ENCODE peak calls at places on chromosomes 12 and 14, in nine cellular contexts. V is Peyer's patch, P is stomach, A is lung, X is B cell, Y is upper lobe of right lung, T is suprapubic skin, N is RWPE1, Z is GM20000. Q is an unnamed sample.

GRCh38 chr14:59190372-59190771 is 1.9 kb downstream of the DAAM1 start:
- DNase-seq in X (no peak), P (no peak), N (no peak), A (no peak), T (no peak), Z (peak), Y (no peak), V (peak), Q (no peak)

GRCh38 chr14:24032727-24033418 is 18.9 kb upstream of the CARMIL3 start:
- DNase-seq in A (peak), V (no peak), Z (no peak), N (peak), P (peak), T (no peak), Y (no peak), X (no peak), Q (peak)

GRCh38 chr12:1093166-1093751 is 102.2 kb downstream of the ERC1 start:
- DNase-seq in Z (peak), V (no peak), T (no peak), X (peak), A (no peak), Y (no peak), N (peak), P (no peak), Q (no peak)

GRCh38 chr12:14810953-14811483 is 3.0 kb downstream of the SMCO3 start:
- DNase-seq in N (peak), P (no peak), Y (no peak), V (no peak), Z (no peak), A (no peak), T (no peak), X (peak), Q (no peak)

GRCh38 chr14:63480599-63480998 is 62.6 kb downstream of the PPP2R5E start:
- DNase-seq in N (no peak), P (no peak), A (no peak), T (no peak), Z (no peak), X (no peak), V (no peak), Y (no peak), Q (no peak)

GRCh38 chr12:45660330-45660729 is 69.2 kb upstream of the ARID2 start:
- DNase-seq in X (no peak), P (peak), T (no peak), N (peak), Y (no peak), A (no peak), V (no peak), Z (no peak), Q (no peak)

GRCh38 chr12:85529896-85530295 is 249.9 kb downstream of the ALX1 start:
- DNase-seq in N (no peak), T (no peak), A (no peak), Y (no peak), V (no peak), Z (no peak), P (no peak), X (no peak), Q (no peak)

GRCh38 chr14:69056389-69056788 is 77.3 kb upstream of the ACTN1 start:
- DNase-seq in T (no peak), N (peak), V (no peak), P (no peak), Y (no peak), X (no peak), Z (no peak), A (no peak), Q (no peak)

GRCh38 chr14:104724407-104724980 is 465 bp downstream of the ADSS1 start:
- DNase-seq in N (no peak), A (peak), Z (no peak), V (no peak), P (peak), X (peak), Y (peak), T (no peak), Q (no peak)

GRCh38 chr12:54222609-54223008 is 33.8 kb upstream of the SMUG1 start:
- DNase-seq in A (no peak), P (no peak), Y (no peak), Z (no peak), T (no peak), X (no peak), N (no peak), V (no peak), Q (peak)

GRCh38 chr14:26255213-26255612 is 342.6 kb downstream of the NOVA1 start:
- DNase-seq in Z (no peak), V (no peak), N (peak), A (no peak), X (no peak), P (no peak), T (no peak), Y (no peak), Q (no peak)

GRCh38 chr12:77751939-77752338 is 78.8 kb upstream of the NAV3 start:
- DNase-seq in P (no peak), V (no peak), Y (no peak), N (no peak), X (no peak), T (no peak), A (no peak), Z (no peak), Q (peak)

GRCh38 chr14:36684946-36685345 is 23.3 kb downstream of the PAX9 start:
- DNase-seq in Z (no peak), X (no peak), A (no peak), V (no peak), P (no peak), Y (no peak), T (no peak), N (no peak), Q (no peak)

GRCh38 chr14:72744416-72745120 is 149.3 kb downstream of the DPF3 start:
- DNase-seq in Z (no peak), P (peak), X (no peak), V (no peak), N (no peak), T (no peak), Y (no peak), A (peak), Q (no peak)

GRCh38 chr12:64181504-64182291 is 40.4 kb downstream of the KICS2 start:
- DNase-seq in X (no peak), N (peak), Y (no peak), A (peak), P (peak), Z (no peak), V (no peak), T (no peak), Q (peak)

GRCh38 chr12:80293347-80293746 is 150.7 kb upstream of the PTPRQ start:
- DNase-seq in T (no peak), Y (no peak), N (no peak), X (no peak), V (no peak), Z (no peak), A (no peak), P (no peak), Q (no peak)

GRCh38 chr12:27081668-27082091 is 698 bp downstream of the C12orf71 start:
- DNase-seq in V (no peak), Z (no peak), Y (no peak), X (no peak), N (peak), P (no peak), A (no peak), T (no peak), Q (no peak)

GRCh38 chr12:132068250-132068649 is 75.9 kb downstream of the DDX51 start:
- DNase-seq in P (no peak), Z (no peak), T (no peak), V (no peak), X (no peak), A (no peak), Y (no peak), N (no peak), Q (no peak)

GRCh38 chr12:56256326-56256960 is 1.7 kb downstream of the ANKRD52 start:
- DNase-seq in A (no peak), Z (no peak), T (no peak), V (no peak), N (no peak), X (no peak), Y (no peak), P (no peak), Q (no peak)
- TF ChIP-seq CTCF in A (no peak), Z (no peak), T (no peak), V (no peak), N (no peak), X (no peak), Y (no peak), P (no peak), Q (no peak)

DNA sequence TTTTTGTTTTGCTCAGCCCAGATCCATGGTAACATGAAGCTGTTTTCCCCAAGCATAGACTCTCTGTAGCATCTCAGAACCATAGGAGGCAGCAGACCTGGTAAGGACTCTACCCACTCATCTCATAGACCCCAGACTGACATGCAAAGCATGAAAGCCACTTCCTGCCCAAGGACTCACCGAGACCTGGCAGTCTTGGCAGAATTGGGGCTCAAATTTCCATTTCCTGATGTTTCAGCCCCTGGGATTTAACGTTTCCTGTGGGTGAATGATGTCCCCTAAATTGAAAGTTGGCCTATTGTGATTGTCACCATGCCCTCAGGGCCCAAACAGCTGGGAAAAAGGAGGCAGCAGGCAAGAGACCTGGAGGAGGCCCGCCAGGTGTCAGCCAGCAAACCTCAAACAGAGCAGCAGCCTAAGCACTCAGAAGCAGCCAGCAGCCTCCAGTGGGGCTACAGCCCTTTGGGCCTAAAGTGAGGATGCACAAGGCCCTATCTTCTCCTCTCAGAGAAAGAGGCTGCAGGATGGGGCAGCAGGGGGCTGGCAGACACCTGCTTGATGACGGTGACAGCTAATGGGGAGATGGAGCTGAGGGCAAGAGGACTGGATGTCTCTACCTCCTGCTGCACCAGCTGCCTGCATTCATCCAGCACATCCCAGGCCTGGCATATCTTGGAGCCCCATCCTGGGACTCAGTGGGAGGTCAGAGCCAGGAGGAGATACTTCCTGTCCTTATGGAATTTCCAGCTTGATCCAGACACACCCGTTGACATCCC is 8.5 kb downstream of the KRT85 start:
- DNase-seq in N (no peak), Z (peak), V (peak), X (peak), T (peak), P (no peak), Y (no peak), A (no peak), Q (no peak)
- TF ChIP-seq CTCF in N (no peak), Z (no peak), V (no peak), X (no peak), T (no peak), P (no peak), Y (no peak), A (no peak), Q (no peak)

GRCh38 chr14:79370969-79371368 is 840.3 kb downstream of the DIO2 start:
- DNase-seq in T (no peak), P (no peak), Y (no peak), A (no peak), N (no peak), Z (no peak), V (no peak), X (no peak), Q (no peak)

GRCh38 chr14:79373451-79373850 is 837.9 kb downstream of the DIO2 start:
- DNase-seq in Y (no peak), Z (no peak), X (no peak), V (no peak), P (no peak), T (no peak), A (no peak), N (no peak), Q (no peak)

GRCh38 chr14:79375336-79375735 is 836.0 kb downstream of the DIO2 start:
- DNase-seq in Z (no peak), P (no peak), Y (no peak), X (no peak), T (no peak), V (no peak), N (no peak), A (no peak), Q (no peak)

DNA sequence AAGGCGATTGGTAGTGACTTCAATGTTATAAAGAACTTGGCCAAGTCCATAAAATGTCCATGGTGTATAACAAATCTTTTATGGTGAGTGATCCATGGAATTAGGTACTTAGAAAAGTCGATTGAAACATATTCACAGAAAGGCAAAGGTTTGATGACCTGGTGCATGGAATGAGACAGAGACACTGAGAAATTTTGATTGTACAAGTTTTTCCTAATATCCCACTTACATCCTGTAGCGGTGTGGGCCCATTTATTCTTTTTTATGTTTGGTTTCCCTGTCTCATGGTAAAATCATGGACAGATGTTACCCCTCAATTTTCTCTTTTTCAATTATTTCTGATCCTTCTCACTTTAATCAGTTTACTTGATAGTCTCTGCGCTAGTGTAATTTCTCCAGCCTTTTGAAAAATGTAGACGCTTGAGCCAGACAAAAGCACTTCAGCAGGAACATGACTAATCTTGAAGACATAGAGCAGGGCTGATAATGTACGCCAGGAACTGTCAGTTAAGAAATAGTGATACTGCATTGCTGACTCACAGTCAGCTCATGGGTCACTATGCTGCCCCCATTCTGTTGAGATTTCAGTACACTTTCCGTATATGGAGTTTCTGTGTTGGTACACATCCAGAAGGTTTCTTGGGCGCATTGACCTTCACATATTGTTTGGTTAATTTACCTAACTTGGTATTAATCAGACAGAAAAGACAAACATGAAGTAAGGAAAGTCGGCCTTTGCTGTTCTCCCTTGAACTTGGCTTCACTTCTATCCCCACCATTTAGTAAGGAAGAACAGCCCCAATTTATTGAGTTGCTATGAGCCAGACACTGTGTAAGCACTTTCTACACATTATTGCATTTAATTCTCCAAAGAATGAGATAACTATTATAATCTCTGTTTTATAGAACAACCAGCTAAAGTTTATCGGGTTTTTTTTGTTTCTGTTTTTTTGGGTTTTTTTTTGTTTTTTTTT is 841.7 kb downstream of the DIO2 start:
- DNase-seq in X (no peak), T (no peak), P (no peak), N (peak), A (no peak), V (no peak), Y (no peak), Z (no peak), Q (no peak)
- TF ChIP-seq CTCF in X (no peak), T (no peak), P (no peak), N (no peak), A (no peak), V (no peak), Y (no peak), Z (no peak), Q (no peak)

GRCh38 chr12:3098436-3098835 is 21.3 kb downstream of the TSPAN9 start:
- DNase-seq in X (no peak), Z (no peak), P (no peak), N (no peak), Y (no peak), T (no peak), A (no peak), V (no peak), Q (no peak)
- TF ChIP-seq CTCF in X (no peak), Z (no peak), P (no peak), N (no peak), Y (no peak), T (no peak), A (no peak), V (no peak), Q (no peak)

GRCh38 chr14:43898709-43899108 is 608.4 kb downstream of the FSCB start:
- DNase-seq in V (no peak), T (no peak), A (no peak), P (no peak), N (no peak), Y (no peak), X (no peak), Z (no peak), Q (no peak)
- TF ChIP-seq CTCF in V (no peak), T (no peak), A (no peak), P (no peak), N (no peak), Y (no peak), X (no peak), Z (no peak), Q (no peak)

GRCh38 chr12:75489613-75490210 is 9.2 kb downstream of the GLIPR1 start:
- DNase-seq in V (no peak), A (no peak), Y (no peak), P (no peak), X (no peak), Z (no peak), T (no peak), N (peak), Q (no peak)

GRCh38 chr12:75487310-75487709 is 6.8 kb downstream of the GLIPR1 start:
- DNase-seq in P (no peak), T (no peak), N (no peak), X (no peak), Y (no peak), V (no peak), A (no peak), Z (no peak), Q (no peak)

GRCh38 chr12:75491169-75491568 is 10.6 kb downstream of the GLIPR1 start:
- DNase-seq in P (no peak), X (no peak), N (no peak), Z (no peak), V (no peak), Y (no peak), A (no peak), T (no peak), Q (no peak)

GRCh38 chr12:75488553-75488952 is 8.0 kb downstream of the GLIPR1 start:
- DNase-seq in Y (no peak), Z (no peak), P (no peak), N (no peak), X (peak), V (peak), A (no peak), T (no peak), Q (no peak)

GRCh38 chr12:75489187-75489586 is 8.6 kb downstream of the GLIPR1 start:
- DNase-seq in X (no peak), V (no peak), N (no peak), Y (no peak), A (no peak), T (no peak), P (no peak), Z (no peak), Q (no peak)
- TF ChIP-seq CTCF in X (no peak), V (no peak), N (no peak), Y (no peak), A (no peak), T (no peak), P (no peak), Z (no peak), Q (no peak)

GRCh38 chr12:105102673-105103072 is 4.9 kb upstream of the WASHC4 start:
- DNase-seq in A (no peak), N (no peak), T (no peak), X (no peak), Y (no peak), Z (no peak), V (no peak), P (no peak), Q (no peak)

GRCh38 chr12:105100207-105100985 is 7.1 kb upstream of the WASHC4 start:
- DNase-seq in P (no peak), V (no peak), N (no peak), T (no peak), Y (no peak), A (no peak), X (no peak), Z (no peak), Q (no peak)

GRCh38 chr12:105104762-105105161 is 2.8 kb upstream of the WASHC4 start:
- DNase-seq in A (no peak), N (no peak), T (no peak), Y (no peak), V (no peak), Z (no peak), X (no peak), P (no peak), Q (no peak)

GRCh38 chr12:105099355-105099754 is 8.2 kb upstream of the WASHC4 start:
- DNase-seq in A (no peak), T (no peak), P (no peak), X (no peak), V (no peak), N (no peak), Y (no peak), Z (no peak), Q (no peak)

DNA sequence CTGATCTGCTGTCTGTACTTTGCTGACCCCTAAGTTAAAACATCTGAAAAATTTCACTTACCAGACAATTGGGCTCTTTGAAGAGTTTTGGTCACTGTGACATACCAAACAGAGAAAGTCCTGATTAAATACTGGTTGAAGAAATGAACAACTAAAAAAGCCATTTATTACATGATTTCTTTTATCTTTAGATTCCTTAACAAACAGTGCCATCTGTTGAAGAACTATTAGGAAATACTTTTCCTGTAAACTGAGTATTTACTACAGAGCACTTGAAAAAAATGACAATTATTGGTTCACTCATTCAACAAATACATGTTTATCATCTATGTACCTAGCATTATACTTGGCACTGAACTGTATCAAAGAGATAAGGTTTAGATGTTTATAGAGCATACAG is 6.5 kb upstream of the WASHC4 start:
- DNase-seq in A (no peak), T (no peak), P (no peak), Z (no peak), X (no peak), Y (no peak), N (no peak), V (no peak), Q (no peak)
- TF ChIP-seq CTCF in A (no peak), T (no peak), P (no peak), Z (no peak), X (no peak), Y (peak), N (peak), V (no peak), Q (peak)

DNA sequence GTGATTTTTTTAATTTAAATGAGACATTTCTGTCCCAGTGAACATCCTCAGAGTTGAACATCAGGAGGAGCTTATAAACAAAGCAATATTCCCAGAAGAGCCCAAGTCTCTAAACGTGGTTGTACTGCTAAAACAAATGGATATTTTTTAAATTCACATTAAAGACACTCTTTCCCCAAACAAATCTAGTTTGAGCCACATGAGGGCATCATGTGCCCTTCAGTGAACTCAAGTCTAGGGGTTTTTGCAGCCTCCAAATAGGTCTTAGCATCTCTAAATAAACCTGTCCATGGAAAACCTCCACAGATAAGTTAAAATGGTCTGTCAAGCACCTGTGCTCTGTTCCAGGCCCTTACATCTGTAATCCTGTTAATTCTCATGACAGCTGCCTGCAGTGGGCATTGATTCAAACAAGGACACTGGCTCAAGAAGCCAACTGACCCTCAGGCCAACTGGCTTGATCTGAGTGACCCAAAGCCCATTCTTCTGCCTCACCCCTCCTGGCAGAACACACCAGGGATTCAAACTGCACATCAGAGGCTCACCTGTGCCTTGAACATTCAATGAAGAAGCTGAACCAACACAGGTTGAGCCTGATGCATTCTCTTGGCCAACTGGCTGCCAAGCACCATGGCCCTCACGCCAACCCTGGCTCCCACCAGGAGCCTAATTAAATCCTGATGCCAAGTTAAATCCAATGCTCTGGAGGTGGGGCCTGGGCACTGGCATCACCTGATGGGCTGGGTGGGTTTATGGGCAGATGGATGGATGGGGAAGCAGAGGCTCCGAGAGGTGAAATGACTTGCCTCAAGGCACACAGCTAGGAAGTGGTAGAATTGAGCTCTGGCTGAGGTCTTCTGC is 8.6 kb downstream of the ISCU start:
- DNase-seq in X (peak), P (no peak), Z (no peak), T (peak), V (peak), N (no peak), Y (no peak), A (no peak), Q (peak)
- TF ChIP-seq CTCF in X (peak), P (no peak), Z (peak), T (no peak), V (no peak), N (no peak), Y (peak), A (peak), Q (peak)

Q was measured in AG09319.